ENCODE peak calls at places on chromosomes 6 and 20, in five cellular contexts. S is SK-N-SH, U is GM12878, R is H1, C is K562. Z is an unnamed sample.

GRCh38 chr6:37679539-37680476 is 17.9 kb downstream of the MDGA1 start:
- DNase-seq in S (no peak), U (peak), R (no peak), C (no peak), Z (no peak)

GRCh38 chr6:87444362-87444761 is 28.4 kb upstream of the SLC35A1 start:
- DNase-seq in S (no peak), U (no peak), R (peak), C (no peak), Z (peak)

GRCh38 chr6:54232703-54233102 is 75.5 kb upstream of the TINAG start:
- DNase-seq in S (no peak), U (no peak), R (no peak), C (no peak), Z (no peak)

GRCh38 chr6:45617441-45617840 is 239.7 kb upstream of the SUPT3H start:
- DNase-seq in S (no peak), U (no peak), R (no peak), C (no peak), Z (no peak)

GRCh38 chr6:150894935-150895686 is 29.6 kb downstream of the MTHFD1L start:
- DNase-seq in S (peak), U (peak), R (no peak), C (no peak), Z (peak)

GRCh38 chr6:109130065-109130464 is 34.8 kb downstream of the CEP57L1 start:
- DNase-seq in S (no peak), U (no peak), R (no peak), C (no peak), Z (no peak)

GRCh38 chr6:22413681-22414305 is 117.0 kb upstream of the PRL start:
- DNase-seq in S (no peak), U (no peak), R (no peak), C (no peak), Z (no peak)

GRCh38 chr6:169891846-169892245 is 140.4 kb downstream of the ERMARD start:
- DNase-seq in S (no peak), U (no peak), R (no peak), C (no peak), Z (no peak)

GRCh38 chr6:43667245-43668150 is 20.1 kb downstream of the MRPS18A start:
- DNase-seq in S (peak), U (no peak), R (peak), C (peak), Z (peak)

GRCh38 chr6:74357329-74357728 is 661.3 kb downstream of the CD109 start:
- DNase-seq in S (no peak), U (no peak), R (no peak), C (no peak), Z (no peak)

GRCh38 chr6:37840143-37840939 is 20.8 kb downstream of the ZFAND3 start:
- DNase-seq in S (no peak), U (no peak), R (no peak), C (no peak), Z (no peak)

GRCh38 chr20:3909952-3910366 is 20.8 kb downstream of the PANK2 start:
- DNase-seq in S (no peak), U (no peak), R (no peak), C (peak), Z (no peak)

GRCh38 chr20:47792021-47792618 is 6.8 kb upstream of the SULF2 start:
- DNase-seq in S (no peak), U (no peak), R (no peak), C (no peak), Z (no peak)

GRCh38 chr6:159665868-159666635 is 27.0 kb downstream of the SOD2 start:
- DNase-seq in S (no peak), U (no peak), R (no peak), C (no peak), Z (no peak)

GRCh38 chr6:75934643-75935472 is 137.6 kb downstream of the IMPG1 start:
- DNase-seq in S (peak), U (peak), R (no peak), C (peak), Z (peak)

GRCh38 chr6:134419717-134420116 is 101.8 kb upstream of the SGK1 start:
- DNase-seq in S (no peak), U (no peak), R (no peak), C (no peak), Z (no peak)

GRCh38 chr20:20407891-20408805 is 40.2 kb downstream of the INSM1 start:
- DNase-seq in S (peak), U (no peak), R (no peak), C (no peak), Z (peak)
- TF ChIP-seq GABPA in S (no peak), U (no peak), R (no peak), C (no peak), Z (no peak)

DNA sequence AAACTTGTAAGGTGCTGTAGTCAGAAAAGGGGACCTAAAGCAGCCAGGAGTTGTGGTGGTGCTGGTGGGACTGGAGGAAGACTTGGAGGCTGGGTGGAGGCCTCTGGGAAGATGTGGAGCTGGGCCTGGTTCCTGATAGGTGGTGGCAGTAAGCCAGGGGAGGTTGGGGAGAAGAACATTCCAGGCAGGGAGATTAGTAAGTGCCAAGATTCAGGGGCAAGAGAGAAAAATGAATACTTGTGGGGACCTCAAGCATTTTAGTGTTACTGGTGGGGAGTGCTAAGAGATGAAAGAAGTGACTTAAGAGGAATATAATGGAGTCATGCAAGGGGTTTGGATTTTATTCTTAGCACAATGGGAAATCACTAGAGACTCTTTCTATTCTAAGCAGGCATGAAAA is 79.0 kb upstream of the B3GAT2 start:
- DNase-seq in S (no peak), U (no peak), R (no peak), C (no peak), Z (no peak)
- TF ChIP-seq RFX5 in S (no peak), U (no peak), R (no peak), C (no peak), Z (no peak)

DNA sequence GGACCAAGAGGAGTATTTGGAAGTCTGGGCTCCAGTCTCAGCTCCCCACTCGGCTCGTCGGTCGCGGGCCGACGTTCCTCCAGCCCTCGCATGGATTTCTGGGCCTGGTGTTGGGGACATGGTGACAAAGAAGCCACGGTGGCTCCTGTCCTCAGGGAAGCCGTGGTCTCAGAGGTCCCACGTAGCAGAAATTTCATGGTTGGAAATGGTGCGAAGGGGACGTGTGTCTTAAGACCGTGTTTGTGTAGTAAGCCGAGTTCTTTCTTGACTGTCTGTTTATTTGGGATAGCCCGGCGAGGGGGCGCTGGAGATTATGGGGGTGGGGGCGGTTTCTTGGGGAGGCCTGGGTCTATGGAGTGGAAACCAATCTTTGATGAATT is 23.4 kb upstream of the MAP3K7 start:
- DNase-seq in S (peak), U (no peak), R (no peak), C (no peak), Z (no peak)
- TF ChIP-seq GABPA in S (no peak), U (no peak), R (no peak), C (no peak), Z (no peak)

DNA sequence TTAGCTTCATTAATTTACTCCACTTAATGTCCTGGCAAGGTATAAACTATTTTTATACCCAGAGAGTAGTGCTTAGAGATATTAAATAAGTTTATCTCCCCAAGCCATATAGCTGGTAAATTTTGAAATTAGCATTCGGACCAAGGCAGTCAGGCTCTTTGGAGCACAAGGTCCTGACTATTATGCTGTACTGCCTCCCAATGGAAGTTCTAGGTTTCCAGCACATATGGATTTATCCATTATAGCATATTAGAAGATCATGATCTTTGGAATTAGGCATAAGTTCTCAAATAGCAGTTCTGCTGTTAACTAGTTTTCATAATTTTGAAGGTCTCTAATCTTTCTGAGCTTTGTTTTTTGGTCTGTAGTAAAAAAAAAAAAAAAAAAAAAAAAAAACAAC is 835.3 kb upstream of the EPHA7 start:
- DNase-seq in S (no peak), U (no peak), R (no peak), C (no peak), Z (peak)
- TF ChIP-seq RFX5 in S (no peak), U (no peak), R (no peak), C (no peak), Z (no peak)

DNA sequence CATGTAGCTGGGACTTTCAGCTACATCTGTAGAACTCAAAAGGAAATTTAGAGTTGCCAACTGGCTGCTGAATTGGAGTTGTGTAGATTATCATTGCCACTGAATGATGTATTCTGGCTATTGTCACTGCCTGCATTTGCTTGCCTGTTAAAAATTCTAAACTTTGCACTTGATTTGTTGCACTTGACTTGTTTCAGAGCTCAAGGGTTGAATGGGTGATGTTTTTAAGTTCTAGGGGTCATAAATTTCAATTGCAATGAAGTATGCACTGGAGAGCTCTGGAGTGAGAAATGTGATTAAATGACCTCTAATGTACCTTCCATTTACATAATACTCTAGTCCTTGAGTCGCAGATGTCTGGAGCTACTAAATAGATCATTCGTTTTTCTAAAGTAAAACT is 102.4 kb downstream of the TNFRSF21 start:
- DNase-seq in S (no peak), U (no peak), R (no peak), C (no peak), Z (no peak)
- TF ChIP-seq GABPA in S (no peak), U (no peak), R (no peak), C (no peak), Z (no peak)

GRCh38 chr20:61810709-61811565 is 254.7 kb downstream of the TAF4 start:
- DNase-seq in S (no peak), U (no peak), R (no peak), C (no peak), Z (no peak)

GRCh38 chr20:61812771-61813485 is 252.8 kb downstream of the TAF4 start:
- DNase-seq in S (no peak), U (no peak), R (no peak), C (no peak), Z (no peak)

GRCh38 chr20:61813791-61814190 is 251.9 kb downstream of the TAF4 start:
- DNase-seq in S (no peak), U (no peak), R (no peak), C (no peak), Z (no peak)

GRCh38 chr20:61810066-61810708 is 255.5 kb downstream of the TAF4 start:
- DNase-seq in S (no peak), U (no peak), R (no peak), C (no peak), Z (no peak)

DNA sequence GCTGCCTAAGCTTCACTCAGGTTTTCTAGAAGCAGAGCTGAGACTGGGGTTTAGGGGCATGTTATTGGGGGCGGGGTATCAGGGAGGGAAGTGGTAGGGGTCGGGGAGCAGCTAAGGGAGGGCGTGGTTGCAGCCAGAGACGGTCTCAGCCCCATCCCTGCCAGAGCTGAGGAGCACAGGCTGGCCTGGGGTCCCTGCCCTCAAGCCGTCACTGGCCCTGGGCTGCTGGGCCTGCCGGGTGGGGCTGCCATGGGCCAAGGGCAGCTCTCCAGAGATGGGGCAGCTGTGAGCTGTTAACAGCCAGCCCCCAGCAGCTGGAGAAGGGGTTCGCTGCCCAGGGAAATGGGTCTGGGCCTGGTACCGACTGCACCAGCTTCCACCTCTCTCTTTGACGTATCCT is 253.6 kb downstream of the TAF4 start:
- DNase-seq in S (no peak), U (no peak), R (no peak), C (no peak), Z (no peak)
- TF ChIP-seq RFX5 in S (no peak), U (no peak), R (no peak), C (no peak), Z (no peak)

Z was measured in HepG2.